ENCODE peak calls at places on chromosomes 2 and 18, in eight cellular contexts. I, B, W, J, F, X, N and K are unnamed samples.

GRCh38 chr2:39335930-39336329 is 92.2 kb upstream of the CDKL4 start:
- ATAC-seq in F (no peak), J (no peak), W (no peak), N (no peak), I (no peak), B (no peak), X (no peak), K (no peak)

GRCh38 chr2:238689331-238689730 is 158.6 kb upstream of the TWIST2 start:
- ATAC-seq in J (no peak), F (no peak), I (no peak), W (no peak), X (no peak), N (no peak), B (no peak), K (no peak)

GRCh38 chr2:216739035-216739434 is 43.7 kb upstream of the IGFBP5 start:
- ATAC-seq in J (no peak), B (no peak), F (no peak), N (no peak), W (no peak), X (no peak), I (no peak), K (no peak)

GRCh38 chr18:56162316-56162715 is 476.1 kb downstream of the TXNL1 start:
- ATAC-seq in W (no peak), J (no peak), X (no peak), F (no peak), I (no peak), B (no peak), N (no peak), K (no peak)

GRCh38 chr2:199197448-199197847 is 260.3 kb downstream of the SATB2 start:
- ATAC-seq in X (no peak), J (no peak), B (no peak), F (no peak), N (no peak), I (peak), W (no peak), K (no peak)

GRCh38 chr2:191401287-191401686 is 156.1 kb downstream of the MYO1B start:
- ATAC-seq in W (peak), N (no peak), X (no peak), J (peak), B (no peak), F (no peak), I (no peak), K (no peak)

GRCh38 chr2:241289597-241289996 is 25.9 kb downstream of the HDLBP start:
- ATAC-seq in F (no peak), W (no peak), X (no peak), B (no peak), J (peak), I (no peak), N (no peak), K (no peak)

GRCh38 chr2:165357758-165358157 is 111.7 kb upstream of the CSRNP3 start:
- ATAC-seq in F (no peak), X (no peak), J (no peak), N (no peak), B (no peak), I (peak), W (no peak), K (no peak)

GRCh38 chr2:211055438-211055837 is 499.0 kb downstream of the CPS1 start:
- ATAC-seq in W (peak), J (peak), F (peak), N (no peak), B (peak), I (peak), X (no peak), K (no peak)

GRCh38 chr2:226137201-226137811 is 662.3 kb downstream of the IRS1 start:
- ATAC-seq in W (peak), J (no peak), N (no peak), X (no peak), F (no peak), B (peak), I (peak), K (no peak)

GRCh38 chr2:139374307-139374850 is 594.2 kb upstream of the NXPH2 start:
- ATAC-seq in B (no peak), W (no peak), I (no peak), J (no peak), F (no peak), X (no peak), N (no peak), K (no peak)

GRCh38 chr2:8358179-8358578 is 323.7 kb upstream of the ID2 start:
- ATAC-seq in N (no peak), X (no peak), I (peak), B (no peak), J (no peak), W (no peak), F (no peak), K (no peak)

GRCh38 chr18:22933958-22934423 is 863 bp downstream of the RBBP8 start:
- ATAC-seq in X (no peak), N (peak), W (peak), I (peak), B (peak), J (no peak), F (peak), K (no peak)

GRCh38 chr2:2721296-2721835 is 390.3 kb upstream of the MYT1L start:
- ATAC-seq in B (no peak), J (no peak), N (no peak), X (no peak), W (no peak), I (no peak), F (no peak), K (no peak)

GRCh38 chr2:101012054-101012705 is 10.1 kb downstream of the RPL31 start:
- ATAC-seq in F (no peak), N (no peak), B (no peak), W (no peak), J (no peak), I (peak), X (no peak), K (no peak)

GRCh38 chr2:15700610-15701325 is 109.1 kb downstream of the DDX1 start:
- ATAC-seq in F (no peak), J (no peak), W (no peak), B (no peak), N (no peak), I (no peak), X (no peak), K (no peak)

GRCh38 chr18:44592639-44593038 is 88.0 kb upstream of the SETBP1 start:
- ATAC-seq in I (no peak), F (no peak), W (no peak), X (no peak), B (no peak), N (no peak), J (no peak), K (peak)

GRCh38 chr2:203934006-203934632 is 2.4 kb upstream of the ICOS start:
- ATAC-seq in N (no peak), X (no peak), F (no peak), J (no peak), B (no peak), I (no peak), W (no peak), K (no peak)

GRCh38 chr18:75966431-75966830 is 528.6 kb downstream of the ZNF516 start:
- ATAC-seq in J (no peak), B (no peak), X (no peak), F (no peak), N (no peak), I (no peak), W (no peak), K (no peak)

GRCh38 chr2:30588891-30589495 is 141.9 kb downstream of the LCLAT1 start:
- ATAC-seq in F (no peak), J (no peak), X (no peak), I (no peak), N (no peak), W (no peak), B (no peak), K (no peak)

GRCh38 chr2:35973132-35973736 is 382.3 kb upstream of the CRIM1 start:
- ATAC-seq in F (peak), B (peak), I (peak), X (no peak), W (peak), J (peak), N (no peak), K (no peak)

GRCh38 chr2:231393149-231394131 is 2.1 kb upstream of the B3GNT7 start:
- ATAC-seq in J (peak), B (no peak), X (peak), F (peak), N (peak), I (peak), W (peak), K (no peak)

GRCh38 chr2:202608142-202608852 is 26.5 kb upstream of the FAM117B start:
- ATAC-seq in F (no peak), W (no peak), I (peak), X (no peak), N (peak), J (no peak), B (no peak), K (no peak)

GRCh38 chr2:54417577-54417976 is 38.5 kb upstream of the SPTBN1 start:
- ATAC-seq in W (no peak), X (no peak), J (no peak), B (no peak), F (no peak), I (no peak), N (no peak), K (no peak)

GRCh38 chr2:36951574-36951973 is 14.8 kb downstream of the STRN start:
- ATAC-seq in B (peak), X (peak), N (no peak), I (peak), F (peak), W (no peak), J (peak), K (no peak)

GRCh38 chr18:79875931-79876461 is 75.5 kb downstream of the SLC66A2 start:
- ATAC-seq in I (no peak), N (no peak), X (no peak), W (no peak), B (no peak), J (no peak), F (no peak), K (no peak)
- TF ChIP-seq POLR2AphosphoS5 in I (no peak), N (no peak), X (no peak), W (no peak), B (no peak), J (no peak), F (no peak), K (no peak)

GRCh38 chr18:34709104-34709503 is 994 bp upstream of the DTNA start:
- ATAC-seq in I (no peak), J (peak), F (no peak), W (no peak), N (peak), B (no peak), X (no peak), K (peak)

GRCh38 chr18:34710430-34711386 is 610 bp downstream of the DTNA start:
- ATAC-seq in F (peak), W (no peak), B (no peak), X (no peak), N (no peak), I (no peak), J (no peak), K (no peak)

GRCh38 chr18:34707670-34708069 is 2.4 kb upstream of the DTNA start:
- ATAC-seq in I (no peak), N (no peak), F (peak), W (no peak), B (peak), X (no peak), J (peak), K (peak)

GRCh38 chr18:34704823-34705222 is 5.3 kb upstream of the DTNA start:
- ATAC-seq in I (no peak), W (no peak), B (no peak), N (no peak), J (no peak), X (no peak), F (no peak), K (no peak)

GRCh38 chr18:34709631-34710429 is at the start of gene DTNA:
- ATAC-seq in W (no peak), I (peak), B (no peak), F (peak), J (peak), X (no peak), N (no peak), K (peak)
- H3K4me3 ChIP-seq in W (no peak), I (no peak), B (no peak), F (peak), J (no peak), X (no peak), N (no peak), K (peak)

DNA sequence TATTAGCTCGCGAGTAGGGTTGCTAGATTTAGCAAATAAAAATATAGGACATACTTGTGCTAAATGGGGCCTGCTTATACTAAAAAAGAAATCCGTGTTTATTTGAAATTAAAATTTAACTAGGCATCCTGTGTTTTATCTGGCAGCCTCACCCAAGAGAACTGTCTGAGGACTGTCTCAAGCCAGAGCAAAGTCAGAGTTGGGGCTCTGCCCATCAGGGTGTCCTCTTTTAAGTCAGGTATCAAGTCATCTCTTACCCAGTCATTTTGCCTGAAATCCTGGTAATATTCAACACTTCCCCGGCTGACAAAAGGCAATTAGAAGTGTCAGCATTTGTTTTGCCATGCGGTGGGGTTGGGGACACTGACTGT is 48.3 kb upstream of the ST3GAL5 start:
- ATAC-seq in I (no peak), N (no peak), F (no peak), W (no peak), B (no peak), X (no peak), J (no peak), K (no peak)
- TF ChIP-seq POLR2AphosphoS5 in I (no peak), N (no peak), F (no peak), W (no peak), B (no peak), X (no peak), J (no peak), K (no peak)

GRCh38 chr2:149075868-149076267 is 37.4 kb downstream of the LYPD6B start:
- ATAC-seq in F (no peak), N (no peak), B (no peak), J (peak), X (no peak), W (no peak), I (no peak), K (peak)
- H3K4me3 ChIP-seq in F (no peak), N (no peak), B (no peak), J (no peak), X (no peak), W (no peak), I (no peak), K (no peak)

GRCh38 chr18:26747131-26747475 is 118.4 kb downstream of the AQP4 start:
- ATAC-seq in F (peak), J (no peak), I (no peak), X (no peak), N (no peak), W (no peak), B (no peak), K (no peak)
- TF ChIP-seq POLR2AphosphoS5 in F (no peak), J (no peak), I (no peak), X (no peak), N (no peak), W (no peak), B (no peak), K (no peak)

GRCh38 chr18:32469190-32469611 is 1.5 kb downstream of the GAREM1 start:
- ATAC-seq in X (no peak), F (peak), N (peak), J (peak), W (peak), B (peak), I (no peak), K (no peak)
- H3K4me3 ChIP-seq in X (no peak), F (peak), N (peak), J (peak), W (peak), B (peak), I (no peak), K (peak)

GRCh38 chr18:63366270-63366990 is 576 bp downstream of the KDSR start:
- ATAC-seq in I (peak), X (peak), F (peak), W (peak), J (peak), N (peak), B (peak), K (peak)
- TF ChIP-seq POLR2AphosphoS5 in I (no peak), X (no peak), F (no peak), W (no peak), J (no peak), N (peak), B (peak), K (peak)

GRCh38 chr2:227324671-227325055 is 388 bp upstream of the MFF start:
- ATAC-seq in X (no peak), F (peak), B (peak), I (peak), W (peak), J (peak), N (peak), K (peak)

GRCh38 chr2:227322530-227323190 is 2.4 kb upstream of the MFF start:
- ATAC-seq in N (no peak), J (no peak), X (no peak), B (no peak), W (no peak), F (no peak), I (no peak), K (no peak)

GRCh38 chr2:227325824-227326195 is 759 bp downstream of the MFF start:
- ATAC-seq in W (peak), J (peak), X (peak), N (peak), I (peak), B (peak), F (peak), K (peak)

GRCh38 chr2:227325056-227325823 is at the start of gene MFF:
- ATAC-seq in F (peak), N (peak), X (peak), I (peak), B (peak), J (peak), W (peak), K (peak)

GRCh38 chr2:227323818-227324217 is 1.2 kb upstream of the MFF start:
- ATAC-seq in N (no peak), J (no peak), W (no peak), F (no peak), I (no peak), X (no peak), B (no peak), K (no peak)
- H3K4me3 ChIP-seq in N (no peak), J (no peak), W (no peak), F (no peak), I (no peak), X (no peak), B (peak), K (no peak)

DNA sequence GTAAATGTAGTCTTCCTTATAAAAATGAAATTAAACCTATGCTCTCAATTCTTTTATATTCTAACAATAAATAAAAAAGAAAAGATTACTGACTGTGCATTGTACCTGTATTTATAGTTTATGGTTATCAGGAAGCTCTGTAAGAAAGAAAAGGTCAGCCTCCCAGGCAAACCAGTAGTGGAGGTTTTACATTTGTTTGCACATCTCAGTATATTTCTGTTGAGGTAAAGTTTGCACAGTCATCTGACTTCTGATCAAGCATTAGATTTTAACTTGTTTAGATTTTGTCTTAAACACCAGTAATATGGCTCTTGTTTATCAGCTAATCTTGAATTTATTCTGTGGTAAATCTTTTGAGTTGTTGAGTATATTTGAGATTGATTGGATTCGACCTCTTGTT is 37.1 kb downstream of the CCNT2 start:
- ATAC-seq in F (no peak), B (no peak), N (no peak), J (no peak), X (no peak), W (no peak), I (no peak), K (no peak)
- TF ChIP-seq POLR2AphosphoS5 in F (no peak), B (no peak), N (no peak), J (no peak), X (no peak), W (no peak), I (no peak), K (no peak)

GRCh38 chr2:181957668-181958067 is 28.0 kb upstream of the PPP1R1C start:
- ATAC-seq in W (no peak), X (no peak), J (no peak), I (peak), B (peak), F (no peak), N (no peak), K (no peak)

GRCh38 chr2:181955010-181955409 is 30.6 kb upstream of the PPP1R1C start:
- ATAC-seq in N (no peak), W (no peak), I (no peak), B (no peak), J (no peak), F (peak), X (no peak), K (no peak)

GRCh38 chr2:181952413-181953226 is 33.0 kb upstream of the PPP1R1C start:
- ATAC-seq in N (no peak), I (no peak), W (peak), J (no peak), X (no peak), F (no peak), B (no peak), K (no peak)

GRCh38 chr2:181953773-181954537 is 31.7 kb upstream of the PPP1R1C start:
- ATAC-seq in J (peak), X (peak), I (peak), F (peak), W (peak), N (peak), B (peak), K (peak)

GRCh38 chr2:181954538-181954883 is 31.1 kb upstream of the PPP1R1C start:
- ATAC-seq in N (no peak), F (peak), W (peak), J (no peak), X (peak), I (no peak), B (peak), K (no peak)
- H3K4me3 ChIP-seq in N (peak), F (peak), W (peak), J (no peak), X (peak), I (no peak), B (peak), K (peak)